ENCODE peak calls at places on chromosomes 13 and 19, in eight cellular contexts. A, X, F, H, J, M, K and B are unnamed samples.

GRCh38 chr19:2561221-2561620 is 85.3 kb downstream of the GADD45B start:
- DNase-seq in A (no peak), H (peak; percentile 6), J (no peak), X (no peak), K (no peak), F (no peak), M (peak; percentile 51), B (no peak)

GRCh38 chr19:55644842-55645511 is 1.5 kb downstream of the ZNF581 start:
- DNase-seq in J (no peak), X (no peak), K (no peak), A (no peak), H (no peak), F (no peak), M (no peak), B (no peak)

GRCh38 chr19:13260883-13261653 is 110.9 kb downstream of the IER2 start:
- DNase-seq in M (no peak), A (peak; percentile 82), J (no peak), K (no peak), H (no peak), F (no peak), X (no peak), B (no peak)

GRCh38 chr13:66859078-66859477 is 371.1 kb downstream of the PCDH9 start:
- DNase-seq in F (no peak), K (no peak), J (no peak), H (no peak), A (no peak), M (no peak), X (no peak), B (no peak)

GRCh38 chr13:44151474-44151873 is 222.2 kb upstream of the SERP2 start:
- DNase-seq in X (peak; percentile 78), K (peak; percentile 77), A (no peak), J (no peak), H (no peak), F (no peak), M (no peak), B (no peak)

GRCh38 chr13:64311112-64311511 is 2895.5 kb upstream of the PCDH20 start:
- DNase-seq in X (no peak), H (no peak), K (no peak), F (no peak), J (no peak), M (no peak), A (no peak), B (no peak)

GRCh38 chr13:92488249-92488845 is 738.3 kb upstream of the GPC6 start:
- DNase-seq in K (no peak), X (no peak), H (no peak), M (no peak), J (no peak), F (no peak), A (no peak), B (no peak)

GRCh38 chr19:32287811-32288227 is 57.6 kb upstream of the ZNF507 start:
- DNase-seq in J (peak; percentile 63), H (peak; percentile 83), K (peak; percentile 84), F (peak; percentile 73), X (peak; percentile 18), A (peak; percentile 10), M (no peak), B (peak; percentile 37)

GRCh38 chr19:47699360-47699917 is 13.8 kb upstream of the EHD2 start:
- DNase-seq in F (no peak), H (no peak), J (peak; percentile 83), M (peak; percentile 85), X (no peak), A (no peak), K (no peak), B (no peak)

GRCh38 chr13:26010487-26011207 is 41.2 kb downstream of the SHISA2 start:
- DNase-seq in A (no peak), H (no peak), X (peak; percentile 41), J (no peak), M (no peak), F (no peak), K (no peak), B (no peak)

GRCh38 chr19:861756-862528 is 2.5 kb downstream of the CFD start:
- DNase-seq in M (peak; percentile 88), X (no peak), K (peak; percentile 81), A (no peak), F (no peak), H (peak; percentile 55), J (no peak), B (peak; percentile 73)

GRCh38 chr13:99226493-99226892 is 25.8 kb downstream of the UBAC2 start:
- DNase-seq in M (no peak), K (no peak), X (no peak), H (no peak), A (no peak), J (no peak), F (no peak), B (no peak)

GRCh38 chr19:2507109-2507508 is 31.2 kb downstream of the GADD45B start:
- DNase-seq in A (peak; percentile 77), H (no peak), F (no peak), X (no peak), K (no peak), J (peak; percentile 63), M (no peak), B (peak; percentile 36)

GRCh38 chr19:34350161-34350561 is 14.8 kb upstream of the GPI start:
- DNase-seq in A (no peak), F (no peak), X (no peak), H (no peak), K (no peak), M (no peak), J (no peak), B (no peak)

DNA sequence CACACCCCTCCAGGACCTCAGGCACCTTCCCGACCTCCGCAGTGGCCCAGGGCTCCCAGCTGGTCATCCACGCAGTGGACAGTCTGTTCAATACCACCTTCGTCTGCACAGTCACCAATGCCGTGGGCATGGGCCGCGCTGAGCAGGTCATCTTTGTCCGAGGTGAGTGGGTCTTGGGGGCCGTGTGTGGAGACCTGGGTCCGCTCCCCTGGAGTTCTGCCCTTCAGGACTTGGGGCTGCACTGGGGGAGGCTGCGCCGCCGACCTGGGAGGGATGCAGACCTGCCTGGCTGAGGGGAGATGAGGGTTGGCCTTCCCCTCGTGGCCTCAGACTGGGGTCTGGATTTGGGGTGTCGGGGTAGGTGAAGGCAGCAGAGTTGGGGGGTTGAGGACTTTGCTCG is 16.7 kb upstream of the TOMM40 start:
- DNase-seq in J (no peak), H (no peak), F (no peak), A (no peak), K (no peak), M (no peak), X (no peak), B (no peak)
- H3K4me1 ChIP-seq in J (peaks cover 3% of the 10 kb centered on the region), H (no peaks in the 10 kb centered on the region), F (peaks cover 30% of the 10 kb centered on the region), A (peaks cover 17% of the 10 kb centered on the region), K (no peaks in the 10 kb centered on the region), M (peaks cover 51% of the 10 kb centered on the region), X (peaks cover 13% of the 10 kb centered on the region), B (peaks cover 1% of the 10 kb centered on the region)

GRCh38 chr13:110263906-110264305 is 43.1 kb downstream of the COL4A1 start:
- DNase-seq in K (peak; percentile 69), M (no peak), A (no peak), F (peak; percentile 64), H (no peak), X (no peak), J (no peak), B (no peak)
- H3K4me1 ChIP-seq in K (peaks cover 25% of the 10 kb centered on the region), M (peaks cover 81% of the 10 kb centered on the region), A (no peaks in the 10 kb centered on the region), F (peaks cover 91% of the 10 kb centered on the region), H (peaks cover 43% of the 10 kb centered on the region), X (peaks cover 64% of the 10 kb centered on the region), J (no peaks in the 10 kb centered on the region), B (peaks cover 13% of the 10 kb centered on the region)

GRCh38 chr13:109730832-109731335 is 55.5 kb downstream of the IRS2 start:
- DNase-seq in K (no peak), H (no peak), M (no peak), J (no peak), A (no peak), F (no peak), X (no peak), B (no peak)
- H3K4me1 ChIP-seq in K (no peaks in the 10 kb centered on the region), H (no peaks in the 10 kb centered on the region), M (no peaks in the 10 kb centered on the region), J (no peaks in the 10 kb centered on the region), A (no peaks in the 10 kb centered on the region), F (no peaks in the 10 kb centered on the region), X (no peaks in the 10 kb centered on the region), B (no peaks in the 10 kb centered on the region)

GRCh38 chr13:34155931-34156607 is 338.1 kb downstream of the RFC3 start:
- DNase-seq in H (no peak), J (no peak), A (no peak), M (no peak), X (no peak), K (no peak), F (no peak), B (no peak)

GRCh38 chr13:34159946-34160345 is 342.0 kb downstream of the RFC3 start:
- DNase-seq in M (no peak), K (no peak), J (no peak), H (no peak), A (no peak), X (no peak), F (no peak), B (no peak)

GRCh38 chr13:34152996-34153395 is 335.0 kb downstream of the RFC3 start:
- DNase-seq in H (no peak), J (no peak), K (no peak), M (no peak), X (no peak), F (no peak), A (no peak), B (no peak)

GRCh38 chr13:34153428-34154180 is 335.7 kb downstream of the RFC3 start:
- DNase-seq in X (no peak), A (no peak), F (no peak), J (no peak), H (no peak), M (no peak), K (no peak), B (no peak)

GRCh38 chr13:34156841-34157365 is 339.0 kb downstream of the RFC3 start:
- DNase-seq in K (no peak), M (peak; percentile 67), A (peak; percentile 82), H (peak; percentile 61), X (no peak), J (peak; percentile 74), F (peak; percentile 61), B (peak; percentile 80)
- H3K4me1 ChIP-seq in K (peaks cover 5% of the 10 kb centered on the region), M (no peaks in the 10 kb centered on the region), A (peaks cover 7% of the 10 kb centered on the region), H (no peaks in the 10 kb centered on the region), X (peaks cover 4% of the 10 kb centered on the region), J (peaks cover 17% of the 10 kb centered on the region), F (peaks cover 29% of the 10 kb centered on the region), B (no peaks in the 10 kb centered on the region)

DNA sequence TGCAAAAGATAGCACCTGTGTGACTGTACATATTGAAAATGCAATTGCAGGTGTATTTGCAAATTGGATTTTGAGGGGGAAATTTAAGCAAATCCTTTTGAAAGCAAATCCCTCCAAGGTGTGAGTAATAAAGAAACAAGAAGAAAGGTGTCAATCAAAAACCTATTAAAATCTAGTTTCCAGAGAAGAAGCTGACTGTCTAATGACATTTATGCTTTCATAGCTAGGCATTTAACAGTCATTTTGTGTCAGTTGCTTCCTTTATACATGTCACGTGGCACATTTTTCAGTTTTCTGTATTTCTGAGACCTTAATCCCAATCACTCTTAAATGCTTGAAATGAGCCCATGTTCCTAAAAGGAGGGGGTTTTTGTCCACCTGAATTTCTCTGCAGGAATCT is 42.8 kb downstream of the KLF5 start:
- DNase-seq in K (no peak), M (no peak), J (no peak), H (no peak), X (no peak), F (no peak), A (no peak), B (no peak)
- H3K4me1 ChIP-seq in K (no peaks in the 10 kb centered on the region), M (no peaks in the 10 kb centered on the region), J (peaks cover 5% of the 10 kb centered on the region), H (no peaks in the 10 kb centered on the region), X (no peaks in the 10 kb centered on the region), F (no peaks in the 10 kb centered on the region), A (no peaks in the 10 kb centered on the region), B (no peaks in the 10 kb centered on the region)